ENCODE peak calls at places on chromosome 15, in ten cellular contexts. U, W, K, C, Z, H, I, X, Q and D are unnamed samples.

GRCh38 chr15:47376190-47376589 is 341.1 kb upstream of the SEMA6D start:
- DNase-seq in U (no peak), W (no peak), K (no peak), C (no peak), Z (no peak), H (no peak), I (no peak), X (no peak), Q (no peak), D (no peak)

GRCh38 chr15:81941479-81941878 is 104.3 kb downstream of the MEX3B start:
- DNase-seq in U (no peak), W (no peak), K (no peak), C (no peak), Z (no peak), H (no peak), I (no peak), X (no peak), Q (peak), D (no peak)

GRCh38 chr15:74302821-74303359 is 64.6 kb downstream of the CYP11A1 start:
- DNase-seq in U (no peak), W (no peak), K (peak), C (no peak), Z (no peak), H (no peak), I (peak), X (peak), Q (peak), D (peak)

GRCh38 chr15:59991919-59992318 is 12.2 kb upstream of the FOXB1 start:
- DNase-seq in U (no peak), W (no peak), K (no peak), C (no peak), Z (no peak), H (no peak), I (no peak), X (no peak), Q (no peak), D (no peak)

GRCh38 chr15:54559405-54560064 is 581.3 kb downstream of the UNC13C start:
- DNase-seq in U (no peak), W (peak), K (no peak), C (no peak), Z (no peak), H (no peak), I (no peak), X (no peak), Q (no peak), D (no peak)

GRCh38 chr15:75817151-75817935 is 25.9 kb upstream of the UBE2Q2 start:
- DNase-seq in U (no peak), W (no peak), K (no peak), C (no peak), Z (no peak), H (peak), I (peak), X (no peak), Q (no peak), D (no peak)

GRCh38 chr15:51884517-51885236 is 55.2 kb downstream of the TMOD3 start:
- DNase-seq in U (no peak), W (no peak), K (peak), C (peak), Z (no peak), H (peak), I (no peak), X (no peak), Q (no peak), D (no peak)

GRCh38 chr15:42085236-42085605 is 9.1 kb downstream of the PLA2G4D start:
- DNase-seq in U (no peak), W (no peak), K (no peak), C (no peak), Z (no peak), H (peak), I (no peak), X (no peak), Q (no peak), D (no peak)

GRCh38 chr15:91865903-91866302 is 12.4 kb downstream of the SLCO3A1 start:
- DNase-seq in U (no peak), W (no peak), K (no peak), C (peak), Z (no peak), H (peak), I (no peak), X (peak), Q (no peak), D (peak)

GRCh38 chr15:60890361-60890991 is 338.6 kb downstream of the RORA start:
- DNase-seq in U (no peak), W (no peak), K (no peak), C (no peak), Z (no peak), H (no peak), I (no peak), X (no peak), Q (no peak), D (no peak)

GRCh38 chr15:73991260-73991659 is 835 bp downstream of the STOML1 start:
- DNase-seq in U (no peak), W (peak), K (peak), C (no peak), Z (no peak), H (peak), I (peak), X (no peak), Q (no peak), D (no peak)

GRCh38 chr15:98699591-98700424 is 51.5 kb downstream of the IGF1R start:
- DNase-seq in U (no peak), W (no peak), K (no peak), C (no peak), Z (no peak), H (no peak), I (no peak), X (no peak), Q (no peak), D (no peak)

GRCh38 chr15:77027697-77028450 is 32.9 kb downstream of the PSTPIP1 start:
- DNase-seq in U (no peak), W (peak), K (no peak), C (no peak), Z (no peak), H (no peak), I (peak), X (no peak), Q (no peak), D (no peak)

GRCh38 chr15:25022233-25022632 is 67.4 kb downstream of the SNRPN start:
- DNase-seq in U (no peak), W (no peak), K (no peak), C (peak), Z (no peak), H (peak), I (peak), X (no peak), Q (no peak), D (no peak)

GRCh38 chr15:88858934-88859333 is 36.4 kb downstream of the HAPLN3 start:
- DNase-seq in U (no peak), W (no peak), K (no peak), C (no peak), Z (no peak), H (no peak), I (no peak), X (no peak), Q (no peak), D (no peak)

GRCh38 chr15:91872356-91873132 is 19.0 kb downstream of the SLCO3A1 start:
- DNase-seq in U (no peak), W (peak), K (no peak), C (no peak), Z (no peak), H (no peak), I (no peak), X (no peak), Q (peak), D (no peak)

GRCh38 chr15:41577863-41578735 is 19.1 kb downstream of the TYRO3 start:
- DNase-seq in U (no peak), W (no peak), K (no peak), C (no peak), Z (no peak), H (peak), I (no peak), X (no peak), Q (no peak), D (no peak)

GRCh38 chr15:101676965-101677364 is 24.8 kb upstream of the TM2D3 start:
- DNase-seq in U (no peak), W (no peak), K (no peak), C (peak), Z (no peak), H (no peak), I (no peak), X (no peak), Q (no peak), D (no peak)